ENCODE peak calls at places on chromosomes 2 and 18, in four cellular contexts. One of them, this sample, is unnamed.
A peak's percentile ranks its signal among the peaks of the same experiment; 100 is the strongest.

GRCh38 chr18:60147326-60147725 is 225.2 kb downstream of the MC4R start:
- DNase-seq in A549: no peak
- DNase-seq in HepG2: no peak
- DNase-seq in K562: no peak
- DNase-seq in this sample: no peak

GRCh38 chr2:72689579-72690170 is 136.2 kb downstream of the EXOC6B start:
- DNase-seq in A549: no peak
- DNase-seq in HepG2: no peak
- DNase-seq in K562: no peak
- DNase-seq in this sample: no peak

GRCh38 chr2:235005603-235006259 is 53.9 kb downstream of the SH3BP4 start:
- DNase-seq in A549: no peak
- DNase-seq in HepG2: peak; percentile 98
- DNase-seq in K562: no peak
- DNase-seq in this sample: peak; percentile 79

GRCh38 chr2:20584045-20584636 is 66.8 kb downstream of the HS1BP3 start:
- DNase-seq in A549: no peak
- DNase-seq in HepG2: no peak
- DNase-seq in K562: no peak
- DNase-seq in this sample: no peak

GRCh38 chr2:109507217-109507616 is 106.5 kb downstream of the SEPTIN10 start:
- DNase-seq in A549: no peak
- DNase-seq in HepG2: no peak
- DNase-seq in K562: no peak
- DNase-seq in this sample: no peak

GRCh38 chr2:2932189-2932588 is 445.4 kb downstream of the EIPR1 start:
- DNase-seq in A549: no peak
- DNase-seq in HepG2: no peak
- DNase-seq in K562: no peak
- DNase-seq in this sample: no peak

GRCh38 chr18:22841840-22842239 is 91.3 kb upstream of the RBBP8 start:
- DNase-seq in A549: no peak
- DNase-seq in HepG2: no peak
- DNase-seq in K562: no peak
- DNase-seq in this sample: no peak

GRCh38 chr2:149741646-149742045 is 154.1 kb upstream of the MMADHC start:
- DNase-seq in A549: no peak
- DNase-seq in HepG2: no peak
- DNase-seq in K562: no peak
- DNase-seq in this sample: no peak

GRCh38 chr2:45691600-45691999 is 40.1 kb downstream of the PRKCE start:
- DNase-seq in A549: no peak
- DNase-seq in HepG2: no peak
- DNase-seq in K562: no peak
- DNase-seq in this sample: no peak

GRCh38 chr2:197276156-197276555 is 34.4 kb downstream of the ANKRD44 start:
- DNase-seq in A549: no peak
- DNase-seq in HepG2: no peak
- DNase-seq in K562: no peak
- DNase-seq in this sample: no peak

GRCh38 chr2:8605350-8606065 is 76.3 kb upstream of the ID2 start:
- DNase-seq in A549: peak; percentile 79
- DNase-seq in HepG2: no peak
- DNase-seq in K562: no peak
- DNase-seq in this sample: no peak

GRCh38 chr2:28341208-28341891 is 51.3 kb upstream of the FOSL2 start:
- DNase-seq in A549: no peak
- DNase-seq in HepG2: no peak
- DNase-seq in K562: no peak
- DNase-seq in this sample: no peak

GRCh38 chr2:1491751-1492150 is 78.5 kb downstream of the TPO start:
- DNase-seq in A549: no peak
- DNase-seq in HepG2: no peak
- DNase-seq in K562: no peak
- DNase-seq in this sample: peak; percentile 15

GRCh38 chr18:5824370-5824984 is 70.8 kb downstream of the TMEM200C start:
- DNase-seq in A549: no peak
- DNase-seq in HepG2: no peak
- DNase-seq in K562: no peak
- DNase-seq in this sample: no peak

GRCh38 chr18:59823611-59824195 is 76.1 kb upstream of the PMAIP1 start:
- DNase-seq in A549: peak; percentile 66
- DNase-seq in HepG2: peak; percentile 60
- DNase-seq in K562: peak; percentile 36
- DNase-seq in this sample: peak; percentile 86

GRCh38 chr2:207810200-207810788 is 40.6 kb upstream of the FZD5 start:
- DNase-seq in A549: no peak
- DNase-seq in HepG2: no peak
- DNase-seq in K562: no peak
- DNase-seq in this sample: no peak

GRCh38 chr2:15588329-15588919 is 3.2 kb upstream of the DDX1 start:
- DNase-seq in A549: peak; percentile 71
- DNase-seq in HepG2: peak; percentile 67
- DNase-seq in K562: peak; percentile 59
- DNase-seq in this sample: peak; percentile 62

GRCh38 chr2:64090264-64090663 is 54.0 kb downstream of the PELI1 start:
- DNase-seq in A549: no peak
- DNase-seq in HepG2: no peak
- DNase-seq in K562: no peak
- DNase-seq in this sample: no peak
- TF ChIP-seq HMGXB4 in A549: no peak
- TF ChIP-seq HMGXB4 in HepG2: no peak
- TF ChIP-seq HMGXB4 in K562: no peak
- TF ChIP-seq HMGXB4 in this sample: no peak

DNA sequence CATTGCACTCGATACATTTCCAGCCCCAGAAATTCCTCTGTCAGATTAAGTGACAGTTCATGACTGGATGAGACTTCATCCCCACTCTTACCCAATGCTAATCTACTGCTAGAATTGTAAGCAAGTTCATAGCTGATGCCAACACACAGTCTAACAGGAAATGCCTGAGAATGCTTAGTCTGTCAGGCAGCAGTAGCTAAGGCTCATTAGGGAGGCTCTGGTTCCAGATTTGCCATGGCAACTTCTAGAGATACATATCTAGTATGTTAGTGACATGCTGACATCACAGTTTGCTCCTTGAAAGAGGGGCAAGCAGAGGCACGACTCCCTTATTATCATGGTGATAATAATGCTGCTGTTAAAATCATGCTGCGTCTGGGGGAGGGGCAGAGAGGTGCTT is 198.4 kb downstream of the RBM43 start:
- DNase-seq in A549: no peak
- DNase-seq in HepG2: no peak
- DNase-seq in K562: no peak
- DNase-seq in this sample: no peak
- TF ChIP-seq HMGXB4 in A549: no peak
- TF ChIP-seq HMGXB4 in HepG2: no peak
- TF ChIP-seq HMGXB4 in K562: no peak
- TF ChIP-seq HMGXB4 in this sample: no peak

GRCh38 chr18:9474103-9474982 is 970 bp upstream of the RALBP1 start:
- DNase-seq in A549: peak; percentile 79
- DNase-seq in HepG2: peak; percentile 66
- DNase-seq in K562: no peak
- DNase-seq in this sample: no peak
- TF ChIP-seq HMGXB4 in A549: no peak
- TF ChIP-seq HMGXB4 in HepG2: no peak
- TF ChIP-seq HMGXB4 in K562: no peak
- TF ChIP-seq HMGXB4 in this sample: no peak

GRCh38 chr18:33466822-33467221 is 26.3 kb upstream of the CCDC178 start:
- DNase-seq in A549: no peak
- DNase-seq in HepG2: no peak
- DNase-seq in K562: no peak
- DNase-seq in this sample: no peak

GRCh38 chr18:33472554-33472953 is 32.0 kb upstream of the CCDC178 start:
- DNase-seq in A549: no peak
- DNase-seq in HepG2: no peak
- DNase-seq in K562: no peak
- DNase-seq in this sample: no peak

GRCh38 chr18:33470229-33470628 is 29.7 kb upstream of the CCDC178 start:
- DNase-seq in A549: no peak
- DNase-seq in HepG2: no peak
- DNase-seq in K562: no peak
- DNase-seq in this sample: no peak

GRCh38 chr18:33467531-33467930 is 27.0 kb upstream of the CCDC178 start:
- DNase-seq in A549: no peak
- DNase-seq in HepG2: no peak
- DNase-seq in K562: no peak
- DNase-seq in this sample: no peak

GRCh38 chr18:33469699-33470098 is 29.2 kb upstream of the CCDC178 start:
- DNase-seq in A549: no peak
- DNase-seq in HepG2: no peak
- DNase-seq in K562: peak; percentile 33
- DNase-seq in this sample: no peak
- TF ChIP-seq HMGXB4 in A549: no peak
- TF ChIP-seq HMGXB4 in HepG2: no peak
- TF ChIP-seq HMGXB4 in K562: no peak
- TF ChIP-seq HMGXB4 in this sample: no peak

GRCh38 chr2:47208852-47209606 is 53.9 kb upstream of the STPG4 start:
- DNase-seq in A549: peak; percentile 72
- DNase-seq in HepG2: peak; percentile 56
- DNase-seq in K562: no peak
- DNase-seq in this sample: no peak
- TF ChIP-seq HMGXB4 in A549: no peak
- TF ChIP-seq HMGXB4 in HepG2: no peak
- TF ChIP-seq HMGXB4 in K562: no peak
- TF ChIP-seq HMGXB4 in this sample: no peak

GRCh38 chr18:48227206-48227605 is 182.0 kb downstream of the ZBTB7C start:
- DNase-seq in A549: no peak
- DNase-seq in HepG2: no peak
- DNase-seq in K562: no peak
- DNase-seq in this sample: no peak
- TF ChIP-seq HMGXB4 in A549: no peak
- TF ChIP-seq HMGXB4 in HepG2: no peak
- TF ChIP-seq HMGXB4 in K562: no peak
- TF ChIP-seq HMGXB4 in this sample: no peak